ENCODE peak calls at places on chromosomes 7 and 10, in seven cellular contexts. One of them, this sample, is unnamed.

GRCh38 chr10:48935141-48935540 is 4.5 kb downstream of the LRRC18 start:
- DNase-seq in NCI-H1092: no peak
- DNase-seq in A549: no peak
- DNase-seq in HEK293T: no peak
- DNase-seq in dermis microvascular lymphatic vessel endothelial cell: no peak
- DNase-seq in naive thymus-derived CD8-positive, alpha-beta T cell: no peak
- DNase-seq in GM12892: no peak
- DNase-seq in this sample: no peak

GRCh38 chr10:57955076-57955475 is 312.6 kb downstream of the IPMK start:
- DNase-seq in naive thymus-derived CD8-positive, alpha-beta T cell: no peak
- DNase-seq in GM12892: no peak
- DNase-seq in HEK293T: no peak
- DNase-seq in dermis microvascular lymphatic vessel endothelial cell: no peak
- DNase-seq in NCI-H1092: no peak
- DNase-seq in A549: no peak
- DNase-seq in this sample: no peak

GRCh38 chr10:689433-690226 is at the start of gene DIP2C:
- DNase-seq in A549: peak; percentile 83
- DNase-seq in GM12892: no peak
- DNase-seq in NCI-H1092: no peak
- DNase-seq in naive thymus-derived CD8-positive, alpha-beta T cell: no peak
- DNase-seq in HEK293T: peak; percentile 88
- DNase-seq in dermis microvascular lymphatic vessel endothelial cell: peak; percentile 47
- DNase-seq in this sample: no peak

GRCh38 chr7:25951414-25952276 is 200.4 kb upstream of the NFE2L3 start:
- DNase-seq in NCI-H1092: peak; percentile 41
- DNase-seq in GM12892: no peak
- DNase-seq in HEK293T: peak; percentile 23
- DNase-seq in dermis microvascular lymphatic vessel endothelial cell: no peak
- DNase-seq in A549: peak; percentile 26
- DNase-seq in naive thymus-derived CD8-positive, alpha-beta T cell: no peak
- DNase-seq in this sample: no peak

GRCh38 chr10:60188548-60188947 is 201.1 kb downstream of the ANK3 start:
- DNase-seq in NCI-H1092: no peak
- DNase-seq in A549: no peak
- DNase-seq in GM12892: no peak
- DNase-seq in naive thymus-derived CD8-positive, alpha-beta T cell: no peak
- DNase-seq in HEK293T: no peak
- DNase-seq in dermis microvascular lymphatic vessel endothelial cell: no peak
- DNase-seq in this sample: no peak

GRCh38 chr10:11319990-11320602 is 291.4 kb downstream of the USP6NL start:
- DNase-seq in A549: no peak
- DNase-seq in naive thymus-derived CD8-positive, alpha-beta T cell: no peak
- DNase-seq in GM12892: no peak
- DNase-seq in dermis microvascular lymphatic vessel endothelial cell: no peak
- DNase-seq in HEK293T: no peak
- DNase-seq in NCI-H1092: no peak
- DNase-seq in this sample: no peak

GRCh38 chr7:130454959-130455358 is 14.1 kb upstream of the CEP41 start:
- DNase-seq in dermis microvascular lymphatic vessel endothelial cell: no peak
- DNase-seq in A549: no peak
- DNase-seq in GM12892: no peak
- DNase-seq in NCI-H1092: no peak
- DNase-seq in HEK293T: no peak
- DNase-seq in naive thymus-derived CD8-positive, alpha-beta T cell: no peak
- DNase-seq in this sample: no peak

GRCh38 chr7:74025146-74025545 is 2.8 kb upstream of the ELN start:
- DNase-seq in HEK293T: no peak
- DNase-seq in A549: no peak
- DNase-seq in NCI-H1092: no peak
- DNase-seq in GM12892: no peak
- DNase-seq in dermis microvascular lymphatic vessel endothelial cell: no peak
- DNase-seq in naive thymus-derived CD8-positive, alpha-beta T cell: no peak
- DNase-seq in this sample: no peak

GRCh38 chr10:43201545-43202131 is 63.4 kb downstream of the CSGALNACT2 start:
- DNase-seq in naive thymus-derived CD8-positive, alpha-beta T cell: no peak
- DNase-seq in HEK293T: no peak
- DNase-seq in dermis microvascular lymphatic vessel endothelial cell: no peak
- DNase-seq in A549: no peak
- DNase-seq in NCI-H1092: no peak
- DNase-seq in GM12892: peak; percentile 25
- DNase-seq in this sample: no peak

GRCh38 chr7:128783143-128783799 is 7.7 kb upstream of the OPN1SW start:
- DNase-seq in naive thymus-derived CD8-positive, alpha-beta T cell: no peak
- DNase-seq in dermis microvascular lymphatic vessel endothelial cell: no peak
- DNase-seq in A549: peak; percentile 64
- DNase-seq in GM12892: no peak
- DNase-seq in NCI-H1092: no peak
- DNase-seq in HEK293T: peak; percentile 78
- DNase-seq in this sample: no peak

GRCh38 chr10:107157071-107157470 is 7.4 kb downstream of the SORCS1 start:
- DNase-seq in HEK293T: no peak
- DNase-seq in NCI-H1092: no peak
- DNase-seq in dermis microvascular lymphatic vessel endothelial cell: no peak
- DNase-seq in A549: no peak
- DNase-seq in naive thymus-derived CD8-positive, alpha-beta T cell: no peak
- DNase-seq in GM12892: no peak
- DNase-seq in this sample: no peak

GRCh38 chr7:134046594-134047128 is 80.5 kb upstream of the LRGUK start:
- DNase-seq in A549: no peak
- DNase-seq in HEK293T: no peak
- DNase-seq in dermis microvascular lymphatic vessel endothelial cell: no peak
- DNase-seq in NCI-H1092: no peak
- DNase-seq in GM12892: no peak
- DNase-seq in naive thymus-derived CD8-positive, alpha-beta T cell: no peak
- DNase-seq in this sample: no peak

GRCh38 chr10:128421731-128422130 is 295.5 kb upstream of the MKI67 start:
- DNase-seq in A549: no peak
- DNase-seq in dermis microvascular lymphatic vessel endothelial cell: no peak
- DNase-seq in HEK293T: no peak
- DNase-seq in GM12892: no peak
- DNase-seq in naive thymus-derived CD8-positive, alpha-beta T cell: no peak
- DNase-seq in NCI-H1092: no peak
- DNase-seq in this sample: no peak

This sample was measured in glomerular endothelial cell.